ENCODE peak calls at places on chromosomes 5 and 9, in ten cellular contexts. Q, M, S, H, C, O, D, T, E and R are unnamed samples.

GRCh38 chr5:81825237-81825636 is 74.3 kb upstream of the SSBP2 start:
- DNase-seq in S (no peak), T (peak), E (no peak), M (no peak), C (no peak), H (peak), O (peak), Q (no peak), D (peak), R (no peak)

GRCh38 chr9:20728493-20729220 is 44.6 kb downstream of the FOCAD start:
- DNase-seq in E (peak), C (no peak), M (no peak), T (peak), Q (peak), S (no peak), D (no peak), O (peak), H (no peak), R (no peak)

GRCh38 chr9:135588886-135589595 is 27.5 kb downstream of the PAEP start:
- DNase-seq in D (peak), Q (no peak), M (no peak), O (no peak), C (no peak), T (no peak), H (no peak), E (no peak), S (no peak), R (no peak)

GRCh38 chr9:134912126-134912840 is 5.4 kb downstream of the FCN1 start:
- DNase-seq in M (no peak), E (no peak), H (no peak), O (no peak), C (no peak), D (no peak), T (no peak), S (no peak), Q (no peak), R (no peak)

GRCh38 chr9:117825609-117826347 is 121.6 kb downstream of the TLR4 start:
- DNase-seq in S (no peak), E (peak), O (no peak), T (no peak), C (peak), Q (no peak), H (no peak), M (peak), D (no peak), R (peak)

GRCh38 chr5:73115399-73116051 is 4.8 kb upstream of the TMEM171 start:
- DNase-seq in S (no peak), O (peak), D (no peak), M (no peak), H (no peak), T (peak), C (no peak), E (no peak), Q (no peak), R (no peak)

GRCh38 chr5:3194141-3194540 is 401.5 kb upstream of the IRX1 start:
- DNase-seq in Q (no peak), O (no peak), H (no peak), S (no peak), E (no peak), M (no peak), C (no peak), T (no peak), D (no peak), R (no peak)

GRCh38 chr5:147403659-147404640 is 105.9 kb downstream of the DPYSL3 start:
- DNase-seq in O (peak), T (peak), M (no peak), Q (peak), C (no peak), E (no peak), S (peak), H (no peak), D (no peak), R (no peak)